ENCODE peak calls at places on chromosomes 11 and 22, in nine cellular contexts. M is left lung, Q is suprapubic skin, R is RWPE2, P is lower lobe of right lung, X is adrenal gland, G is neural progenitor cell, H is uterus, L is PC-3. N is an unnamed sample.

GRCh38 chr11:64060861-64061444 is 25.2 kb downstream of the FLRT1 start:
- DNase-seq in M (peak; percentile 45), Q (no peak), R (no peak), P (peak; percentile 72), X (no peak), G (peak; percentile 92), H (no peak), L (no peak), N (peak; percentile 42)

GRCh38 chr11:124898711-124899110 is 1.0 kb upstream of the ROBO4 start:
- DNase-seq in M (no peak), Q (no peak), R (no peak), P (no peak), X (peak; percentile 64), G (no peak), H (peak; percentile 54), L (peak; percentile 86), N (no peak)

GRCh38 chr11:65432686-65433582 is 10.3 kb downstream of the NEAT1 start:
- DNase-seq in M (no peak), Q (no peak), R (no peak), P (no peak), X (no peak), G (no peak), H (peak; percentile 9), L (peak; percentile 62), N (no peak)

GRCh38 chr11:75055511-75055910 is 41.2 kb downstream of the OR2AT4 start:
- DNase-seq in M (no peak), Q (no peak), R (no peak), P (no peak), X (no peak), G (no peak), H (no peak), L (no peak), N (no peak)

GRCh38 chr11:115701284-115701875 is 197.2 kb upstream of the CADM1 start:
- DNase-seq in M (no peak), Q (no peak), R (no peak), P (no peak), X (no peak), G (no peak), H (no peak), L (no peak), N (no peak)

GRCh38 chr11:94844031-94844430 is 75.9 kb downstream of the AMOTL1 start:
- DNase-seq in M (no peak), Q (no peak), R (no peak), P (no peak), X (no peak), G (no peak), H (no peak), L (no peak), N (no peak)

GRCh38 chr11:74373382-74373781 is 24.9 kb downstream of the PGM2L1 start:
- DNase-seq in M (no peak), Q (no peak), R (no peak), P (no peak), X (no peak), G (no peak), H (no peak), L (peak; percentile 29), N (no peak)

GRCh38 chr11:70799386-70799785 is 401.1 kb downstream of the CTTN start:
- DNase-seq in M (no peak), Q (no peak), R (no peak), P (no peak), X (no peak), G (no peak), H (no peak), L (peak; percentile 16), N (no peak)

GRCh38 chr11:3906166-3906565 is 50.7 kb downstream of the STIM1 start:
- DNase-seq in M (no peak), Q (no peak), R (no peak), P (no peak), X (no peak), G (no peak), H (no peak), L (peak; percentile 50), N (no peak)

GRCh38 chr11:130600616-130601015 is 152.2 kb downstream of the ADAMTS15 start:
- DNase-seq in M (no peak), Q (no peak), R (no peak), P (no peak), X (no peak), G (no peak), H (no peak), L (no peak), N (no peak)

GRCh38 chr11:130601764-130602163 is 153.3 kb downstream of the ADAMTS15 start:
- DNase-seq in M (no peak), Q (no peak), R (no peak), P (no peak), X (no peak), G (no peak), H (no peak), L (no peak), N (no peak)

GRCh38 chr11:130599073-130599654 is 150.7 kb downstream of the ADAMTS15 start:
- DNase-seq in M (no peak), Q (no peak), R (no peak), P (peak; percentile 83), X (no peak), G (no peak), H (peak; percentile 48), L (no peak), N (peak; percentile 78)

GRCh38 chr11:130601141-130601540 is 152.7 kb downstream of the ADAMTS15 start:
- DNase-seq in M (peak; percentile 66), Q (peak; percentile 87), R (no peak), P (no peak), X (peak; percentile 27), G (peak; percentile 29), H (peak; percentile 77), L (no peak), N (peak; percentile 83)

DNA sequence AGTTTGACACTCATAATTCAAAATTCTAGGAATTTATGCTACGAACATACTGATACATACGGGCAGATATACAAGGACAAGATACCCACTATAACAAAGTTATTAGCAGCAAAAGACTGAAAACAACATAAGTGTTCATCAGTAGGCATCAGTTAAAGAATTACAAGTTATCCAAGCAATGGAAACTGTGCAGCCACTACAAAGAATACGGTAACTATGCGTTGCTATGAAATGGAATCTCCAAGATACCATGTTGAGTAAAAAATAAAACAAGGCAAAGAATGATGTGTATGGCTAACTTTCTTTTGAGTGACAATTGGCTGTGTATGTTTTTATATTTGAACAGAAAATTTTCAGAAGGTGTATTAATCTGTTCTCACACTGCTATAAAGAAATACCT is 151.7 kb downstream of the ADAMTS15 start:
- DNase-seq in M (no peak), Q (no peak), R (no peak), P (no peak), X (no peak), G (no peak), H (no peak), L (no peak), N (no peak)
- H3K27ac ChIP-seq in M (no peak overlapping the region), Q (no peak overlapping the region), R (no peak overlapping the region), P (peak overlapping the region; percentile 41), X (no peak overlapping the region), G (no peak overlapping the region), H (no peak overlapping the region), L (no peak overlapping the region), N (peak overlapping the region; percentile 66)

DNA sequence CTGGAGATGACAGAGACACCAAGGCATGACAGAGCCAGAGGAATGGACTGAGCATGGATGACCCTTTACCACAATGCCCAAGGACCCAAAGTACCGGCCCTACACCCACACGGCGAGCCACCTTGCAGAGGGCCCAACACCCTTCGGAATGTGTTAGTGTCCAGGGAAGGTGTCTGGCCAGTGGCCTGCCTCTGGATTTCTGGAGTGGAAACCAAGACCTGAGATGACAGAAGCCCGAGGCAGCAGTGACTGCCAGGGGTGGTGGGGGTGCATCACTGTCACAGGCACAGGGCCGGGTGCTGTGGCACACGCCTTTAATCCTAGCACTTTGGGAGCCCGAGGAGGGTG is 28.7 kb downstream of the PDGFB start:
- DNase-seq in M (peak; percentile 18), Q (peak; percentile 39), R (peak; percentile 19), P (peak; percentile 34), X (peak; percentile 11), G (no peak), H (peak; percentile 3), L (no peak), N (no peak)
- TF ChIP-seq CTCF in M (no peak), Q (no peak), R (no peak), P (no peak), X (no peak), G (no peak), H (no peak), L (no peak), N (no peak)

GRCh38 chr22:43850529-43850928 is 11.8 kb downstream of the SULT4A1 start:
- DNase-seq in M (peak; percentile 27), Q (no peak), R (no peak), P (no peak), X (no peak), G (no peak), H (no peak), L (no peak), N (no peak)
- H3K27me3 ChIP-seq in M (peaks cover 75% of the 10 kb centered on the region), Q (peaks cover 51% of the 10 kb centered on the region), R (no peaks in the 10 kb centered on the region), P (peaks cover 32% of the 10 kb centered on the region), X (no peaks in the 10 kb centered on the region), G (no peaks in the 10 kb centered on the region), H (no peaks in the 10 kb centered on the region), L (peaks cover 18% of the 10 kb centered on the region), N (peaks cover 44% of the 10 kb centered on the region)

GRCh38 chr22:36253523-36254490 is 874 bp downstream of the APOL1 start:
- DNase-seq in M (no peak), Q (no peak), R (no peak), P (no peak), X (no peak), G (no peak), H (peak; percentile 73), L (no peak), N (no peak)

GRCh38 chr22:36257308-36257707 is 4.4 kb downstream of the APOL1 start:
- DNase-seq in M (no peak), Q (peak; percentile 53), R (no peak), P (no peak), X (no peak), G (no peak), H (no peak), L (no peak), N (no peak)

GRCh38 chr22:36256474-36256873 is 3.5 kb downstream of the APOL1 start:
- DNase-seq in M (no peak), Q (peak; percentile 21), R (no peak), P (no peak), X (no peak), G (no peak), H (no peak), L (no peak), N (no peak)

GRCh38 chr22:36249160-36249559 is 3.8 kb upstream of the APOL1 start:
- DNase-seq in M (no peak), Q (no peak), R (no peak), P (no peak), X (no peak), G (no peak), H (no peak), L (no peak), N (no peak)

DNA sequence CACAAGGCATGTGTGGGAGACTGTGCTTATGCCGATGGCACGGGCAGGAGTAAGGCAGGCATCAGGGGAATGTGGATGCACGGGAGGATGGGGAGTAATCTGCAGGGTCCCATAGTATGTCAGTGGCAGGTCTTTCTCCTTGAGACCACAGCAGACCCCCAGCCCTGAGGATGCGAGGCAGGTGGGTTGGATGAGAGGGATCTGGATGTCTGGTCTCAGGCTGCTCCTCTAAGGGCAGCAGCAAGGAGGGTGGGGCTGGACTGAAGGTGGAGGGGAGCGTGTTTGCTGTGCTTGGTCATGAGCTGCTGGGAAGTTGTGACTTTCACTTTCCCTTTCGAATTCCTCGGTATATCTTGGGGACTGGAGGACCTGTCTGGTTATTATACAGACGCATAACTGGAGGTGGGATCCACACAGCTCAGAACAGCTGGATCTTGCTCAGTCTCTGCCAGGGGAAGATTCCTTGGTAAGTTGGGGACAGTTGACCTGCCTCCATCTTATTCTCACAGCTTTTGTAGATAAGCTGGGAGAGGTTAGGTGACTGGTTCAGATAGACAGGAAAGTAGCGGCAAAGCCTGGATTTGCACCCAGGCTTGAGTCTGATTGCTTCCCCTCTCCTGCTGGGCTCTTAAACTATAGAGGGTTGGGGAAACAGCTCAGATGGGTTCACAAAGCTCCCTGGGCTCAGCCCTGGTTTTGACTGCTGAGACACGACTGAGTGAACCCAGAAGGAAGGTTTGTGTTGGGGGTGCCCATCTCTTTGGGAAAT is at the start of gene APOL1:
- DNase-seq in M (no peak), Q (no peak), R (no peak), P (no peak), X (no peak), G (no peak), H (peak; percentile 78), L (no peak), N (peak; percentile 37)
- H3K27ac ChIP-seq in M (peak within 1 kb of the TSS; percentile 82), Q (peak within 1 kb of the TSS; percentile 62), R (no peak within 1 kb of the TSS), P (peak within 1 kb of the TSS; percentile 80), X (peak within 1 kb of the TSS; percentile 84), G (no peak within 1 kb of the TSS), H (peak within 1 kb of the TSS; percentile 87), L (no peak within 1 kb of the TSS), N (peak within 1 kb of the TSS; percentile 96)

N was measured in left ventricle myocardium inferior.